ENCODE peak calls at places on chromosomes 13 and 19, in six cellular contexts. A is HCT116, V is H9, G is B cell, N is RWPE2, D is mucosa of descending colon. R is an unnamed sample.

GRCh38 chr19:18023596-18024212 is 15.7 kb downstream of the ARRDC2 start:
- DNase-seq in A (no peak), V (no peak), G (peak), N (no peak), D (peak), R (no peak)

GRCh38 chr13:21637296-21637695 is 33.3 kb upstream of the MICU2 start:
- DNase-seq in A (peak), V (no peak), G (peak), N (peak), D (peak), R (no peak)

GRCh38 chr13:74187564-74187963 is 53.4 kb upstream of the KLF12 start:
- DNase-seq in A (no peak), V (no peak), G (no peak), N (no peak), D (no peak), R (no peak)

GRCh38 chr19:54436031-54436523 is 12.9 kb upstream of the LENG8 start:
- DNase-seq in A (no peak), V (peak), G (no peak), N (no peak), D (no peak), R (no peak)

GRCh38 chr13:57825066-57825465 is 193.5 kb downstream of the PCDH17 start:
- DNase-seq in A (no peak), V (no peak), G (no peak), N (no peak), D (no peak), R (no peak)

GRCh38 chr19:52214241-52214640 is 24.4 kb downstream of the PPP2R1A start:
- DNase-seq in A (no peak), V (no peak), G (no peak), N (no peak), D (no peak), R (no peak)

GRCh38 chr13:27177852-27178251 is 6.2 kb upstream of the USP12 start:
- DNase-seq in A (no peak), V (peak), G (no peak), N (no peak), D (no peak), R (no peak)

GRCh38 chr13:114088234-114088633 is 44.2 kb downstream of the RASA3 start:
- DNase-seq in A (no peak), V (no peak), G (no peak), N (no peak), D (no peak), R (no peak)

GRCh38 chr19:12952488-12953455 is 4.3 kb downstream of the GADD45GIP1 start:
- DNase-seq in A (no peak), V (no peak), G (no peak), N (no peak), D (no peak), R (no peak)

GRCh38 chr19:35195822-35196221 is 32.7 kb downstream of the FAM187B start:
- DNase-seq in A (no peak), V (no peak), G (no peak), N (no peak), D (no peak), R (no peak)

GRCh38 chr13:74288361-74288911 is 154.2 kb upstream of the KLF12 start:
- DNase-seq in A (no peak), V (peak), G (peak), N (no peak), D (peak), R (no peak)

GRCh38 chr19:1076951-1077350 is 10.0 kb downstream of the ARHGAP45 start:
- DNase-seq in A (no peak), V (no peak), G (peak), N (peak), D (peak), R (no peak)

GRCh38 chr13:73715114-73715909 is 418.9 kb downstream of the KLF12 start:
- DNase-seq in A (no peak), V (no peak), G (peak), N (no peak), D (no peak), R (no peak)

GRCh38 chr19:33040994-33041827 is 23.5 kb downstream of the RHPN2 start:
- DNase-seq in A (peak), V (no peak), G (no peak), N (no peak), D (peak), R (no peak)

GRCh38 chr13:48594080-48594815 is 59.5 kb upstream of the CYSLTR2 start:
- DNase-seq in A (no peak), V (no peak), G (no peak), N (no peak), D (no peak), R (peak)

GRCh38 chr13:48731957-48732569 is 78.3 kb downstream of the CYSLTR2 start:
- DNase-seq in A (peak), V (peak), G (peak), N (no peak), D (peak), R (no peak)

GRCh38 chr19:38395381-38396127 is 7.1 kb downstream of the SPRED3 start:
- DNase-seq in A (no peak), V (no peak), G (peak), N (no peak), D (no peak), R (no peak)

GRCh38 chr19:17348700-17349099 is 11.3 kb downstream of the GTPBP3 start:
- DNase-seq in A (no peak), V (peak), G (no peak), N (no peak), D (peak), R (no peak)

GRCh38 chr19:47239610-47240296 is 8.8 kb upstream of the BBC3 start:
- DNase-seq in A (no peak), V (peak), G (peak), N (no peak), D (peak), R (peak)

GRCh38 chr19:54462713-54463530 is 656 bp downstream of the LENG9 start:
- DNase-seq in A (no peak), V (peak), G (peak), N (no peak), D (peak), R (no peak)

GRCh38 chr13:29817604-29818378 is 32.6 kb downstream of the UBL3 start:
- DNase-seq in A (no peak), V (no peak), G (peak), N (no peak), D (no peak), R (no peak)

GRCh38 chr13:104473936-104474335 is 1407.7 kb upstream of the SLC10A2 start:
- DNase-seq in A (no peak), V (no peak), G (no peak), N (no peak), D (no peak), R (no peak)

GRCh38 chr19:19740755-19741154 is 7.8 kb upstream of the ZNF14 start:
- DNase-seq in A (no peak), V (peak), G (no peak), N (peak), D (no peak), R (no peak)

GRCh38 chr19:3671680-3672574 is 28.3 kb downstream of the PIP5K1C start:
- DNase-seq in A (no peak), V (no peak), G (no peak), N (no peak), D (no peak), R (no peak)

GRCh38 chr19:418761-419632 is 10.1 kb upstream of the C2CD4C start:
- DNase-seq in A (no peak), V (no peak), G (no peak), N (peak), D (no peak), R (no peak)

GRCh38 chr13:111005808-111006494 is 91.1 kb upstream of the ANKRD10 start:
- DNase-seq in A (no peak), V (no peak), G (no peak), N (no peak), D (no peak), R (no peak)

GRCh38 chr13:114082849-114083645 is 49.4 kb downstream of the RASA3 start:
- DNase-seq in A (no peak), V (no peak), G (no peak), N (no peak), D (no peak), R (no peak)

GRCh38 chr13:49259586-49259985 is 11.9 kb downstream of the CDADC1 start:
- DNase-seq in A (no peak), V (no peak), G (no peak), N (no peak), D (no peak), R (no peak)

GRCh38 chr19:46730187-46730586 is 13.3 kb upstream of the PRKD2 start:
- DNase-seq in A (no peak), V (no peak), G (no peak), N (no peak), D (no peak), R (no peak)

GRCh38 chr19:4929186-4929585 is 19.9 kb downstream of the UHRF1 start:
- DNase-seq in A (no peak), V (no peak), G (no peak), N (no peak), D (no peak), R (no peak)

GRCh38 chr13:53138369-53139036 is 109.9 kb downstream of the OLFM4 start:
- DNase-seq in A (no peak), V (no peak), G (no peak), N (no peak), D (no peak), R (no peak)

GRCh38 chr13:48094404-48094780 is 512 bp downstream of the MED4 start:
- DNase-seq in A (no peak), V (no peak), G (no peak), N (no peak), D (peak), R (no peak)

GRCh38 chr13:45782327-45783045 is 69.1 kb downstream of the SIAH3 start:
- DNase-seq in A (no peak), V (no peak), G (no peak), N (no peak), D (no peak), R (no peak)

GRCh38 chr19:55340144-55340783 is 588 bp downstream of the KMT5C start:
- DNase-seq in A (no peak), V (peak), G (no peak), N (no peak), D (peak), R (no peak)

GRCh38 chr19:46637224-46637623 is 1.2 kb upstream of the GNG8 start:
- DNase-seq in A (no peak), V (no peak), G (no peak), N (peak), D (no peak), R (no peak)

GRCh38 chr19:6690160-6690885 is 20.4 kb upstream of the TNFSF14 start:
- DNase-seq in A (no peak), V (no peak), G (no peak), N (no peak), D (no peak), R (no peak)

GRCh38 chr19:10961763-10962536 is 1.1 kb downstream of the SMARCA4 start:
- DNase-seq in A (no peak), V (no peak), G (no peak), N (no peak), D (no peak), R (peak)

GRCh38 chr19:14004619-14005380 is 1.3 kb downstream of the RFX1 start:
- DNase-seq in A (no peak), V (no peak), G (peak), N (no peak), D (peak), R (no peak)

GRCh38 chr13:86397640-86398039 is 598.4 kb upstream of the SLITRK6 start:
- DNase-seq in A (no peak), V (no peak), G (no peak), N (no peak), D (no peak), R (no peak)

GRCh38 chr19:15260939-15261338 is 28.7 kb upstream of the EPHX3 start:
- DNase-seq in A (no peak), V (no peak), G (no peak), N (no peak), D (no peak), R (no peak)
- TF ChIP-seq CTCF in A (peak), V (peak), G (peak), N (peak), D (no peak), R (peak)

DNA sequence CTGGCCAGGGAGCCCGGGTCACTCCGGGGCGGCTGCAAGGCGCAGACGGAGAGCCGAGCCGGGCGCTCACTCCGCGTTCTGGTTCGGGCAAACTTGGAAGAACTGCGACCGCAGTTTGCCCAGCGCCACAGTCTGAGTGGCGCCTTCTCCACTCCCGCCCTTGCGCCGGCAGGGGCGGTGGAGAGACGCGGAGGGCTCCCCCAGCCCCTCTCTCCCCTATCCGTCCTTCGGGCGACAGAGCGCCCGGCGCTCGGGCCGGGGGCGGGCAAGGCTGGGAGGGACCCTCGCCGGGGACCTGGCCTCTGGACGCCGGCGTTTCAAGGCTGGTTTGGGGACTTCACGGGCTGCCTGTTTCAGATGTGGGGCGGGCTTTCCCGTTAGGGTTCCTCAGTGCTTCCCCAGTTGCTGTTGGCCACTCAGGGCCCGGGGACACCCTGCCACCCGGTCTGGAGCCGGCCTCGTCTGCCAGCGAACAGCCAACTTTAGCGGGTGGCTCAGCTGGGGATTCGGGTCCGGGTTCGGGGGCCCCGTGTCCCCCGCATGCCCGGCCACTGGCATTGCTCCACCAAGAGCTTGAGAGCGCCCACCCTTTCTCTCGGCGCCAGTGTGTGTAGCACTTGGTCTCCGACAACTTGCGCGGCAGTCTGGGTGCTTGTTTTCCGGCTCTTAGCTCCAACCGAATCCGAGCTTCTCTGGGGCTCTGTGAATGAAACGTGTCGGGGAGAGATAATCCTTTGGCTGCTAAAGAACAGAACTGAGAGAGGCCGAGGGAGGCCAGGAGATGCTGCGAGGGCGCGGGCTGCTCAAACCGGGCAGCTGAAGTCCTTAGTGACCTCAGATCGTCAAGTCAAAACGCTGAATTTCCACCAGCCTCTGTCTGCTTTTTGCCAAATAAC is 1.5 kb downstream of the GPC6 start:
- DNase-seq in A (no peak), V (peak), G (no peak), N (no peak), D (peak), R (peak)
- TF ChIP-seq CTCF in A (no peak), V (peak), G (no peak), N (peak), D (no peak), R (peak)

DNA sequence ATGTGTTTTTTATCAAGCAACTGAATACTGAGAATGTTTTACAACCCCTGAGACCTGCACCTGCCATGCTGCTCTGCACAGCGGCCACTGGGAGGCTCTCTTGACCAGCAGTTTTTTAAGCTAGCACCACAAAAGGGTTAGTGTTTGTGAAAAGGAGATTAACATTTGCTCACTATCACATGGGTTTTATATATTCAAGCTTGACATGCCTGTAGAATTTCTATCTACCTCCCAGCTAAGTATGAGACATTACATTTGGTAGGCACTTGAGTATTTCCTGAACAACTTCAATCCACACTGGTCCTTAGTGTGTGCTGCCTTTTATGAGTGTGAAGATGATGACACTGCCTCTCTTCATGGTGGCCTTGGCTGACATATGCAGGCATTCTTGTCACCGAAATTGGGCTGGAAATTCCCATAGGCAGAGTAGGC is 1238.9 kb downstream of the UQCRFS1 start:
- DNase-seq in A (no peak), V (peak), G (peak), N (no peak), D (peak), R (no peak)
- TF ChIP-seq CTCF in A (peak), V (peak), G (no peak), N (peak), D (no peak), R (peak)

GRCh38 chr13:51643114-51643881 is 59.0 kb downstream of the WDFY2 start:
- DNase-seq in A (no peak), V (no peak), G (no peak), N (peak), D (no peak), R (no peak)
- TF ChIP-seq CTCF in A (no peak), V (no peak), G (no peak), N (no peak), D (no peak), R (no peak)

DNA sequence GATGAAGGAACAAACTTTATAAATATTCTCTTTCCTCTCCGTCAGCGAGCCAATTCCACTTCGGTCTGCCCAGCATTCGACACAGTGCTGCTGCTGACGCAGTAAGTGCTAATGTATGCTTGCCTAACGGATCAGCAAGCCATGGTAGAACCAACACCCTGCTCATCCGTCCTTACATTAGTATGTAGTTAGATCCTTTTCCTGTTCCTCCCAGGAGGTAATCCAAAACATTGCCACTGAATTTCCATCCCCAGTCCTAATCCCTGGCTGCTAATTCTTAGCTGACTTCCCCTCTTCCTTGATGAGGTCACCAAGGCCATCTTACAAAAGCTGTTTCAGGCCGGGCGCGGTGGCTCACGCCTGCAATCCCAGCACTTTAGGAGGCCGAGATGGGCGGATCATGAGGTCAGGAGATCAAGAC is 88.0 kb downstream of the STARD13 start:
- DNase-seq in A (no peak), V (no peak), G (no peak), N (no peak), D (no peak), R (no peak)
- TF ChIP-seq CTCF in A (no peak), V (no peak), G (no peak), N (no peak), D (no peak), R (no peak)

R was measured in D721Med.